ENCODE peak calls at places on chromosomes 7 and 10, in nine cellular contexts. V is ovary, I is mucosa of descending colon, O is Peyer's patch, P is heart left ventricle, B is heart right ventricle, M is kidney, Y is iPS DF 6.9, N is prostate gland. X is an unnamed sample. For H3K4me1, the result is how much of the 10 kb centered on the place peaks cover.

GRCh38 chr7:35550831-35551230 is 144.1 kb downstream of the HERPUD2 start:
- DNase-seq in M (no peak), Y (no peak), P (no peak), B (no peak), O (no peak), N (no peak), I (no peak), V (no peak), X (no peak)

GRCh38 chr7:140485463-140486265 is 6.4 kb upstream of the MKRN1 start:
- DNase-seq in I (peak), P (no peak), V (no peak), Y (no peak), O (no peak), M (peak), N (peak), B (no peak), X (no peak)

GRCh38 chr7:34277016-34277800 is 371.9 kb downstream of the BMPER start:
- DNase-seq in M (no peak), Y (no peak), I (no peak), O (no peak), B (no peak), N (no peak), P (no peak), V (no peak), X (no peak)

GRCh38 chr10:127952575-127952869 is 45.6 kb downstream of the PTPRE start:
- DNase-seq in M (no peak), P (no peak), O (no peak), V (no peak), I (no peak), N (no peak), B (no peak), Y (no peak), X (no peak)

GRCh38 chr10:117320050-117320665 is 55.1 kb downstream of the PDZD8 start:
- DNase-seq in I (peak), Y (no peak), M (no peak), V (no peak), O (no peak), N (no peak), B (no peak), P (no peak), X (no peak)

GRCh38 chr10:5640501-5640900 is 25.9 kb downstream of the ASB13 start:
- DNase-seq in O (no peak), N (no peak), P (no peak), B (no peak), M (peak), Y (no peak), I (no peak), V (no peak), X (no peak)

GRCh38 chr10:42690449-42691360 is 52.3 kb upstream of the ZNF33B start:
- DNase-seq in P (no peak), B (no peak), M (no peak), Y (peak), O (no peak), V (no peak), I (no peak), N (no peak), X (peak)

GRCh38 chr10:89600041-89600440 is 45.0 kb downstream of the PANK1 start:
- DNase-seq in Y (no peak), V (no peak), I (no peak), B (no peak), P (no peak), M (no peak), N (no peak), O (no peak), X (no peak)

GRCh38 chr10:6095810-6096209 is 7.0 kb downstream of the RBM17 start:
- DNase-seq in V (no peak), M (no peak), P (no peak), N (no peak), I (no peak), B (no peak), O (no peak), Y (no peak), X (no peak)

GRCh38 chr7:81645435-81645834 is 124.4 kb downstream of the HGF start:
- DNase-seq in M (no peak), N (no peak), P (no peak), Y (no peak), B (no peak), V (no peak), O (no peak), I (no peak), X (peak)

GRCh38 chr7:101728888-101729883 is 88.2 kb upstream of the CUX1 start:
- DNase-seq in I (peak), V (no peak), B (no peak), Y (no peak), N (no peak), M (no peak), O (peak), P (no peak), X (no peak)

GRCh38 chr10:131485732-131486131 is 174.2 kb upstream of the TCERG1L start:
- DNase-seq in I (no peak), O (no peak), V (no peak), B (no peak), Y (no peak), P (no peak), M (no peak), N (no peak), X (no peak)

DNA sequence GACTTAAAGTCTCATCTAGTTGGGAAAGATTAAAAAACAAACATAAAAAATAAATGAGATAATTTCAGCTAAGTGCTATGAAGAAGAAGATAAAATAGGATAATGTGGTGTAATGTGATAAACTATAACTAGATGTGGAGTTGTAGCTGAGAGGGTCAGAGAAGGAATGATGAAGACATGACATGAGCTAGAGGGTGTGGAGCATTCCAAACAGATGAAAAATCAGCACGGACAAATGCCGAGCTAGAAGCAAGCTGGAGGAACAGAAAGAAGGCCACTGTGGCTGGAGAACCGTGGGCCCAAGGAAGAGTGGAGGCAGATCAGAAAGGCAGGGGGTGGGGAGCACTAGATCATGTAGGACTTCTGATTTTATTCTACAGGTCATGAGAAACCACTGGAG is 70.6 kb downstream of the CDK6 start:
- DNase-seq in M (no peak), V (no peak), P (no peak), Y (no peak), I (no peak), N (no peak), B (no peak), O (no peak), X (peak)
- H3K4me1 ChIP-seq in M (under half), V (under half), P (under half), Y (under half), I (under half), N (under half), B (under half), O (under half), X (under half)

GRCh38 chr7:42931834-42932651 is at the start of the genes MRPL32 and PSMA2:
- DNase-seq in N (peak), V (peak), I (peak), O (peak), B (peak), Y (peak), P (peak), M (peak), X (peak)
- H3K4me1 ChIP-seq in N (under half), V (under half), I (under half), O (under half), B (under half), Y (under half), P (under half), M (under half), X (under half)

DNA sequence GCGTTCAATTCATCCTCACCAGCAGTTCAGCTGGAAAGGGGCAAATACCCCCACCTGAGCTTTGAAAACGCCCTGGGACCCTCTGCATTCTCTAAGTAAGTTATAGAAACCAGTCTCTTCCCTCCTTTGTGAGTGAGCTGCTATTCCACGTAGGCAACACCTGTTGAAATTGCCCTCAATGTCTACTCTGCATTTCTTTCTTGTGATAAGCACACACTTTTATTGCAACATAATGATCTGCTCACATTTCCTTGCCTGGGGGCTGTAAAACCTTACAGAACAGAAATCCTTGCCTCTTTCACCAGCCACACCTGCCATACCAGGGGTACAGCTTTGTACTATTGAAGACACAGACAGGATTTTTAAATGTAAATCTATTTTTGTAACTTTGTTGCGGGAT is 155.8 kb upstream of the LANCL2 start:
- DNase-seq in P (no peak), M (no peak), O (no peak), I (peak), B (no peak), Y (no peak), N (no peak), V (no peak), X (no peak)
- H3K4me1 ChIP-seq in P (under half), M (under half), O (under half), I (under half), B (under half), Y (under half), N (under half), V (under half), X (under half)

DNA sequence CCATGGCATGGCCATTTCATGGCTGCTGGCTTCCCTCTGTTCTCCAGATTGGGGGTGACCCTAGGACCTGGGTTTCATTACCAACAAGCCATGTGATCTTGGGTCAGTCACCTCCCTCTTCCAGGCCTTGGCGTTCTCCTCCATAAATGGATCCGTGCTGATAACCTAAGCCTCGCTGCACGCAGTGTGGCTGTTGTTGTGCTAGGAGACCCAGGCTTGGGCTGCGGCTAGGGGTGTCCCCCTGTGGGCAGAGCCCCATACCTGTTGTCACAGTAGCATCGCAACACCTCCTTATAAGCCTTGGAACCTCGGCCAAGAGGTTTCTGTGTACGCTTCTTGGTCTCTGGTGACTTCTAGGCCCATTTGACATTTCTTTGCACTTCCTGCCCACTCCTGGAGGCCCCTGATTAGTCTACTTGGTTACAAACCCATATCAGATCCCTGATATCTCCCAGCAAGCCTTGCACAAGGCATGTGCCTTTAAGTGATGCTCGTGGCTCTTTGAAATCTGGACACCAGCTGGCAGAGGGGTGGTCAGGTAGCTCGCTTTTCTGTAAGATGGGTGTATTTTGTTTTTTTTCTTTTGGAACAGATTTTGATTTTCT is 23.6 kb downstream of the ZMIZ1 start:
- DNase-seq in I (no peak), V (no peak), O (no peak), M (no peak), Y (no peak), N (no peak), B (no peak), P (no peak), X (no peak)
- H3K4me1 ChIP-seq in I (half or more), V (under half), O (under half), M (half or more), Y (under half), N (under half), B (half or more), P (half or more), X (under half)

GRCh38 chr10:103791291-103791690 is 64.1 kb downstream of the SH3PXD2A start:
- DNase-seq in Y (no peak), V (no peak), B (no peak), P (peak), N (no peak), I (no peak), O (no peak), M (no peak), X (peak)

GRCh38 chr10:103790580-103790979 is 64.8 kb downstream of the SH3PXD2A start:
- DNase-seq in Y (no peak), I (no peak), M (no peak), N (no peak), O (no peak), B (no peak), V (no peak), P (no peak), X (no peak)

GRCh38 chr10:103793429-103793828 is 61.9 kb downstream of the SH3PXD2A start:
- DNase-seq in B (no peak), P (no peak), Y (no peak), V (no peak), M (no peak), N (no peak), O (no peak), I (peak), X (peak)

GRCh38 chr10:103792547-103792946 is 62.8 kb downstream of the SH3PXD2A start:
- DNase-seq in V (no peak), N (no peak), I (no peak), M (no peak), Y (no peak), O (no peak), P (no peak), B (no peak), X (no peak)

DNA sequence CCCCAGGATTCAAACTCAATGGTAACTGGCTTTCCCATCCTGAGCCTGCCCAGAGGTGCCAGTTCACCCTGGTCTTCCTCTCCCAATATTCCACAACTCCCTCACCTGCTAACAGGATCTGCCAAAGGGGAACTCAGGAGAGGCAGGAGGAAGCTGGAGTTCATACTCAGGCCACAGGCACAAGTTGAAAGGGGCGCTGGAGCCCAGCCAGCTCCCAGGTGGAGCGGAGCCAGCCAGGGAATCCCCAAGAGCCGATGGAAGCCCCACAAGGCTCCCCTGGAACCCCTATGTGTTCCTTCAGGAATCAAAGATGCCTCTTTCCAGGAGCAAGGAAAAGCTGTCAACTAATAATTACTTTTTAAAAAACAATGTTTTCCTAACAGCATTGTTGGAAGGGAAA is 63.5 kb downstream of the SH3PXD2A start:
- DNase-seq in M (no peak), O (no peak), B (no peak), V (no peak), I (peak), N (no peak), Y (no peak), P (peak), X (no peak)
- H3K4me1 ChIP-seq in M (under half), O (under half), B (under half), V (under half), I (half or more), N (under half), Y (under half), P (under half), X (under half)

GRCh38 chr10:59879363-59879935 is 26.9 kb downstream of the CCDC6 start:
- DNase-seq in B (no peak), N (no peak), P (no peak), Y (no peak), M (no peak), O (no peak), I (no peak), V (no peak), X (no peak)
- H3K4me1 ChIP-seq in B (under half), N (under half), P (under half), Y (under half), M (under half), O (under half), I (under half), V (under half), X (under half)

X was measured in aorta.